ENCODE peak calls at places on chromosomes 12 and 14, in four cellular contexts. Q, H, U and L are unnamed samples.

GRCh38 chr12:114406326-114407033 is 536 bp upstream of the TBX5 start:
- DNase-seq in Q (no peak), U (no peak), H (no peak), L (no peak)

GRCh38 chr14:72545411-72546311 is 348.2 kb downstream of the DPF3 start:
- DNase-seq in Q (no peak), H (no peak), U (no peak), L (no peak)

GRCh38 chr14:72917420-72917819 is 8.8 kb upstream of the DCAF4 start:
- DNase-seq in H (no peak), U (no peak), Q (no peak), L (no peak)

GRCh38 chr12:5318874-5319273 is 113.0 kb upstream of the NTF3 start:
- DNase-seq in U (peak), Q (no peak), H (peak), L (peak)

GRCh38 chr14:93994919-93995682 is 2.0 kb upstream of the CCDC197 start:
- DNase-seq in U (no peak), H (peak), Q (peak), L (peak)

GRCh38 chr12:80692114-80692513 is 15.3 kb upstream of the MYF6 start:
- DNase-seq in U (no peak), H (no peak), Q (no peak), L (no peak)

GRCh38 chr14:29444805-29445204 is 482.8 kb downstream of the PRKD1 start:
- DNase-seq in Q (no peak), U (no peak), H (no peak), L (no peak)

GRCh38 chr12:55681142-55682077 is 26.3 kb downstream of the ITGA7 start:
- DNase-seq in U (peak), Q (peak), H (no peak), L (no peak)

GRCh38 chr12:65168606-65169310 is 625 bp upstream of the LEMD3 start:
- DNase-seq in U (no peak), Q (no peak), H (no peak), L (no peak)

GRCh38 chr12:21526721-21527345 is 737 bp downstream of the SPX start:
- DNase-seq in H (no peak), U (no peak), Q (no peak), L (no peak)

GRCh38 chr14:88791252-88791621 is 1.5 kb downstream of the EML5 start:
- DNase-seq in Q (no peak), H (no peak), U (no peak), L (no peak)

GRCh38 chr12:132109741-132110140 is 34.4 kb downstream of the DDX51 start:
- DNase-seq in H (no peak), Q (no peak), U (no peak), L (no peak)

GRCh38 chr14:57486767-57487379 is 6.8 kb downstream of the CCDC198 start:
- DNase-seq in Q (no peak), H (no peak), U (peak), L (no peak)

GRCh38 chr14:76377675-76378074 is 1.7 kb downstream of the ESRRB start:
- DNase-seq in H (no peak), U (no peak), Q (no peak), L (no peak)

GRCh38 chr12:30753761-30754382 is 879 bp downstream of the CAPRIN2 start:
- DNase-seq in U (no peak), H (no peak), Q (no peak), L (no peak)

GRCh38 chr14:60848066-60848465 is 113.5 kb downstream of the MNAT1 start:
- DNase-seq in H (no peak), Q (no peak), U (no peak), L (no peak)

GRCh38 chr14:59155886-59156285 is 32.6 kb upstream of the DAAM1 start:
- DNase-seq in Q (no peak), H (no peak), U (no peak), L (no peak)

GRCh38 chr12:85029456-85029855 is 6.6 kb downstream of the TSPAN19 start:
- DNase-seq in H (no peak), Q (no peak), U (peak), L (no peak)

GRCh38 chr12:58030566-58031279 is 89.4 kb downstream of the ATP23 start:
- DNase-seq in U (no peak), Q (no peak), H (no peak), L (peak)

GRCh38 chr12:56941299-56942017 is 7.2 kb upstream of the SDR9C7 start:
- DNase-seq in H (peak), Q (no peak), U (no peak), L (peak)

GRCh38 chr14:73602994-73603393 is 9.3 kb upstream of the ACOT6 start:
- DNase-seq in H (no peak), U (no peak), Q (no peak), L (no peak)

GRCh38 chr14:71141701-71142374 is 234.6 kb downstream of the PCNX1 start:
- DNase-seq in Q (no peak), H (no peak), U (no peak), L (no peak)

GRCh38 chr14:70601162-70601561 is 707 bp upstream of the MED6 start:
- DNase-seq in H (peak), Q (no peak), U (no peak), L (peak)

GRCh38 chr12:28883406-28883997 is 265.6 kb upstream of the FAR2 start:
- DNase-seq in U (no peak), H (no peak), Q (no peak), L (no peak)

GRCh38 chr12:76374395-76375020 is 26.3 kb upstream of the BBS10 start:
- DNase-seq in Q (no peak), U (no peak), H (peak), L (no peak)

GRCh38 chr12:115190191-115190590 is 506.2 kb upstream of the TBX3 start:
- DNase-seq in H (no peak), U (no peak), Q (no peak), L (no peak)

GRCh38 chr12:52634266-52635056 is 16.1 kb upstream of the KRT73 start:
- DNase-seq in U (no peak), H (no peak), Q (peak), L (no peak)

GRCh38 chr14:64952598-64953309 is 10.2 kb upstream of the GPX2 start:
- DNase-seq in Q (no peak), H (no peak), U (no peak), L (no peak)

DNA sequence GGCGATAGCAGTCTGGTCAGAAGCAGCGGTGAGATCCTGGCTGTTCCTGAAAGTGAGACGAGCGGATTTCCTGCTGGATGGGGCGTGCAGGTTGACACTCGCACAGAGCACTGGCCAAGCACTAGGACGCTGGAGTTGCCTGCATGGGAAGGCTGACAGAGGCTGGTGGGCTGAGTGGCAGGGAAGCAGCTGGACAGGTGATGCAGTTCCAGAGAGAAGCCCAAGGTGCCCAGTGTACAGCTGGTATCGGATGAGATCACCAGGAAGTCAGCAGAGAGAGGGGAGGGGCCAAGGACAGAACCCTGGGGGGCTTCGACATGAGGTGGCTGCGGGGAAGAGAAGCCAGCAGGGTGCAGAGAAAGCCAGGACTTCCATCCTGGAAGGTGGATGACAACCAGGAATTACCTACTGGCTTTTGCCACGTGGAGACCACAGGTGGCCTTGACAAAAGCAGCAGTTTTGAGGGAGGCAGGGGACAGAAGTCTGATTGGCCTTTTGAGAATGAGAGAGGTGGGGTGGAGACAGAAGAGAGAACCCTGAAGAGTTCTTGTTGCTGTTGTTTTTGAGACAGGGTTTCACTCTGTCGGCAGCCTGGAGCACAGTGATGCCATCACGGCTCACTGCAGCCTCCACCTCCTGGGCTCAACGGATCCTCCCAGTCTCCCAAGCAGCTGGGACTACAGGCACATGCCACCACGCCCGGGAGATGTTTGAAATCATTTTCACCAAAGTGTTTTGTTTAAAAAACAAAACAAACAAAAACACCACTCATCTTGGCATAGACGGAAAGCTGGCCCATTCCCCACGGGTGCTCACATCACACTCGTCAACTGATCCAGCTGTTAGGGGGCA is 35.3 kb downstream of the CDC42BPB start:
- DNase-seq in Q (no peak), H (no peak), U (no peak), L (no peak)
- H3K4me3 ChIP-seq in Q (no peak), H (no peak), U (no peak), L (no peak)

GRCh38 chr12:111482464-111482863 is 76.7 kb downstream of the SH2B3 start:
- DNase-seq in U (no peak), H (no peak), Q (no peak), L (no peak)
- TF ChIP-seq CTCF in U (peak), H (no peak), Q (peak), L (peak)

DNA sequence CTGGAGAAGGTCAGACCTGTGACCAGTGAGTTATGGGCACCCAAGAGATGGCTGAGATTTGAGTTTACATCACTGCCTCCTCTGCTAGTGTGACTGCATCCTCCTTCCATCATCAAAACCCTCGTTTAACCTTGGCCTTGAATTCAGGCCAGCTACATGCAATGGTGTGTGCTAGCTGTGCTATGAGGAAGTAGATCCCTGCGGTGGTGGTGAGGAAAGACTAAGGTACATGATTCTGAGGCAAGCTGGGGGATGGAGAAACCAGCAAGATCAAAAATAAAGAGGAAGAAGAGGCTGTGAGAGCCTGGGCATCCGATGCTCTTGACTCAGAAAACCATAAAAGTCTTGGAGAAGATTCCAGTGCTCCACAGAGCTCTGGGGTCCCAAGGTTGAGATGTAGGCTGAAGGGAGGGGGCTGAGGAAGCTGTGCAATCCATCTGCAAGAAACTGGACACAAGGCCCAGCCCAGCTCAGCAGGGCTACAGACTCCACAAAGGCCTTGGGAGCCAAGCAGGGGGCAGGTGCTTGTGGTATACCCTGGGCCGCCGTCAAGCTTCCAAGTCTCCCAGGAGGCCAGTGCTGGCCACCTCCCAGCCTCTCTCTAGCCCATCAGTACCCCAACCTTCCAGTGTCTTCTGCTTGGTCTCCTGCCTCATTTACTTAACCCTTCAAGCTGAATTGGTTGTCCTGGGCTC is 774.8 kb downstream of the VRK1 start:
- DNase-seq in H (no peak), Q (no peak), U (no peak), L (no peak)
- H3K4me3 ChIP-seq in H (no peak), Q (no peak), U (no peak), L (no peak)

GRCh38 chr12:3300833-3301401 is 190.1 kb upstream of the PRMT8 start:
- DNase-seq in H (no peak), Q (no peak), U (no peak), L (no peak)
- TF ChIP-seq CTCF in H (no peak), Q (no peak), U (no peak), L (no peak)

DNA sequence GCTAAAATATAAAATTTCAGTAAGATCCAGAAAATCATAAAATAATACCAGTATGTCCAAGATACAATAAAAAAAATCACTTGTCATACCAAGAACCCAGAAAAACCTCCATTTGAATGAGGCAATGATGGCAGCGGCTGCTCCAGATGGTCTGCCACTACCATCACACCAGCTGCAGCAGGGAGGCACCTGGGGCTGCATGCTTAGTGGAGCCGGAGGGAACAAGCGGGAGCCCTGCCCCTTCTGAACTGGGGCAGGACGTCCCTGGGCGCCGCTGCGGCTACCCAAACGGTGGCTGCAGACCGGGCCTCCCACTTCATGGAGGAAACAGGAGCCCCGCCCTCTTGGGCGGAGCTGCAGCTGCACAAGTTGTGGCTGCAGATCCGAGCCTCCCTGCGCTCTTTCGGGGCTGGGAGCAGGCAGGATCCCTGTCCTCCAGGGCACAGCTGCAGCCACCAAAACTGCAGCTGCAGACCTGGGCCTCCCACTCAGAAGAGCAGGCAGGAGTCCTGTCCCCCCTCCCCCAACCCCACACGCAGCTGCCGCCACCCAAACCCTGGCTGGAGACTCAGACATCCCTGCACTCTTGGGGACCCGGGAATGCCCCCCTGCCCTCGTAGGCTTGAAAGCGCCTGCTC is 36.1 kb upstream of the OR5AU1 start:
- DNase-seq in Q (peak), U (peak), H (no peak), L (no peak)
- H3K4me3 ChIP-seq in Q (peak), U (peak), H (peak), L (peak)